ENCODE peak calls at places on chromosomes 2 and 18, in four cellular contexts. L, Z, W and O are unnamed samples.

GRCh38 chr2:138649571-138649970 is 130.6 kb downstream of the NXPH2 start:
- DNase-seq in L (no peak), Z (no peak), W (no peak), O (no peak)

GRCh38 chr2:68653538-68653982 is 10.2 kb downstream of the PROKR1 start:
- DNase-seq in L (no peak), Z (no peak), W (no peak), O (no peak)

GRCh38 chr18:75408554-75409506 is 18.7 kb downstream of the SMIM21 start:
- DNase-seq in L (no peak), Z (no peak), W (peak; percentile 8), O (no peak)

GRCh38 chr18:37590346-37590745 is 24.7 kb upstream of the CELF4 start:
- DNase-seq in L (no peak), Z (no peak), W (no peak), O (no peak)

GRCh38 chr2:71473346-71474035 is 20.1 kb downstream of the DYSF start:
- DNase-seq in L (no peak), Z (no peak), W (no peak), O (no peak)

GRCh38 chr2:42129947-42130346 is 39.2 kb upstream of the EML4 start:
- DNase-seq in L (no peak), Z (no peak), W (no peak), O (no peak)

GRCh38 chr2:158487419-158487818 is 30.7 kb downstream of the PKP4 start:
- DNase-seq in L (no peak), Z (no peak), W (no peak), O (peak; percentile 44)

GRCh38 chr2:228927028-228928010 is 343.8 kb downstream of the PID1 start:
- DNase-seq in L (no peak), Z (no peak), W (no peak), O (no peak)

GRCh38 chr2:70683455-70683854 is 84.5 kb downstream of the ADD2 start:
- DNase-seq in L (no peak), Z (no peak), W (no peak), O (no peak)

GRCh38 chr2:120404941-120405768 is 59.2 kb downstream of the INHBB start:
- DNase-seq in L (no peak), Z (peak; percentile 30), W (no peak), O (no peak)

GRCh38 chr2:182031956-182032355 is 46.3 kb downstream of the PPP1R1C start:
- DNase-seq in L (no peak), Z (no peak), W (no peak), O (no peak)

GRCh38 chr2:29106980-29107388 is 8.2 kb upstream of the CLIP4 start:
- DNase-seq in L (no peak), Z (no peak), W (no peak), O (no peak)

GRCh38 chr2:122216901-122217300 is 461.4 kb downstream of the TSN start:
- DNase-seq in L (no peak), Z (no peak), W (no peak), O (no peak)

GRCh38 chr2:54212456-54212855 is 43.6 kb downstream of the TSPYL6 start:
- DNase-seq in L (no peak), Z (no peak), W (no peak), O (no peak)

GRCh38 chr18:77207540-77207939 is 42.1 kb upstream of the GALR1 start:
- DNase-seq in L (peak; percentile 37), Z (peak; percentile 75), W (peak; percentile 31), O (no peak)

GRCh38 chr18:26764584-26764983 is 100.9 kb downstream of the AQP4 start:
- DNase-seq in L (no peak), Z (no peak), W (no peak), O (no peak)

GRCh38 chr18:12659904-12660605 is 2.1 kb upstream of the SPIRE1 start:
- DNase-seq in L (peak; percentile 31), Z (peak; percentile 59), W (peak; percentile 24), O (peak; percentile 77)

GRCh38 chr2:149421791-149422190 is 91.4 kb downstream of the LYPD6 start:
- DNase-seq in L (no peak), Z (no peak), W (no peak), O (no peak)

GRCh38 chr2:120239488-120240287 is 13.0 kb upstream of the RALB start:
- DNase-seq in L (no peak), Z (peak; percentile 84), W (no peak), O (no peak)

GRCh38 chr2:233462202-233462785 is 104.3 kb downstream of the USP40 start:
- DNase-seq in L (no peak), Z (no peak), W (no peak), O (peak; percentile 83)

GRCh38 chr2:43566461-43566729 is 29.4 kb downstream of the THADA start:
- DNase-seq in L (no peak), Z (no peak), W (no peak), O (no peak)

GRCh38 chr2:64808092-64808491 is 154.4 kb upstream of the SERTAD2 start:
- DNase-seq in L (no peak), Z (no peak), W (no peak), O (no peak)

GRCh38 chr2:128442891-128443302 is 124.2 kb upstream of the HS6ST1 start:
- DNase-seq in L (no peak), Z (peak; percentile 75), W (no peak), O (no peak)

GRCh38 chr2:11993749-11994148 is 247.3 kb downstream of the LPIN1 start:
- DNase-seq in L (no peak), Z (no peak), W (no peak), O (no peak)

GRCh38 chr2:101958071-101958470 is 33.7 kb upstream of the IL1R2 start:
- DNase-seq in L (no peak), Z (no peak), W (no peak), O (no peak)

GRCh38 chr18:60322591-60322990 is 50.0 kb downstream of the MC4R start:
- DNase-seq in L (no peak), Z (no peak), W (no peak), O (no peak)

GRCh38 chr2:217160978-217161973 is 301.4 kb upstream of the TNP1 start:
- DNase-seq in L (no peak), Z (no peak), W (no peak), O (no peak)